ENCODE peak calls at places on chromosomes 6 and 20, in nine cellular contexts. Q, X, N, B, U, O, C, P and H are unnamed samples.

GRCh38 chr6:8085053-8085511 is 17.3 kb downstream of the EEF1E1 start:
- DNase-seq in Q (no peak), X (peak; percentile 64), N (no peak), B (no peak), U (no peak), O (peak; percentile 96), C (no peak), P (no peak), H (peak; percentile 34)

GRCh38 chr20:4951299-4951698 is 50.0 kb downstream of the SLC23A2 start:
- DNase-seq in Q (peak; percentile 38), X (no peak), N (no peak), B (no peak), U (no peak), O (peak; percentile 77), C (peak; percentile 26), P (peak; percentile 27), H (peak; percentile 48)

GRCh38 chr6:39416728-39417127 is 94.2 kb upstream of the KCNK16 start:
- DNase-seq in Q (no peak), X (no peak), N (no peak), B (no peak), U (no peak), O (peak; percentile 77), C (no peak), P (no peak), H (no peak)

GRCh38 chr20:38770546-38770945 is 22.3 kb downstream of the ACTR5 start:
- DNase-seq in Q (no peak), X (no peak), N (no peak), B (no peak), U (no peak), O (no peak), C (no peak), P (no peak), H (no peak)

GRCh38 chr20:40803381-40803780 is 114.3 kb upstream of the MAFB start:
- DNase-seq in Q (no peak), X (no peak), N (no peak), B (no peak), U (no peak), O (no peak), C (no peak), P (no peak), H (no peak)

GRCh38 chr6:37696220-37696840 is 1.4 kb downstream of the MDGA1 start:
- DNase-seq in Q (peak; percentile 16), X (no peak), N (peak; percentile 79), B (no peak), U (peak; percentile 18), O (no peak), C (peak; percentile 19), P (peak; percentile 26), H (peak; percentile 54)

GRCh38 chr20:59805266-59805665 is 128.2 kb downstream of the SYCP2 start:
- DNase-seq in Q (no peak), X (no peak), N (no peak), B (peak; percentile 27), U (no peak), O (no peak), C (no peak), P (no peak), H (peak; percentile 1)

GRCh38 chr20:51184289-51184688 is 161.4 kb upstream of the KCNG1 start:
- DNase-seq in Q (no peak), X (no peak), N (no peak), B (no peak), U (no peak), O (no peak), C (no peak), P (no peak), H (no peak)

GRCh38 chr6:155317186-155317585 is 2.9 kb upstream of the TFB1M start:
- DNase-seq in Q (no peak), X (no peak), N (no peak), B (no peak), U (no peak), O (no peak), C (no peak), P (no peak), H (no peak)

GRCh38 chr6:88445188-88445958 is 279.2 kb upstream of the CNR1 start:
- DNase-seq in Q (no peak), X (no peak), N (no peak), B (no peak), U (no peak), O (no peak), C (no peak), P (no peak), H (no peak)

DNA sequence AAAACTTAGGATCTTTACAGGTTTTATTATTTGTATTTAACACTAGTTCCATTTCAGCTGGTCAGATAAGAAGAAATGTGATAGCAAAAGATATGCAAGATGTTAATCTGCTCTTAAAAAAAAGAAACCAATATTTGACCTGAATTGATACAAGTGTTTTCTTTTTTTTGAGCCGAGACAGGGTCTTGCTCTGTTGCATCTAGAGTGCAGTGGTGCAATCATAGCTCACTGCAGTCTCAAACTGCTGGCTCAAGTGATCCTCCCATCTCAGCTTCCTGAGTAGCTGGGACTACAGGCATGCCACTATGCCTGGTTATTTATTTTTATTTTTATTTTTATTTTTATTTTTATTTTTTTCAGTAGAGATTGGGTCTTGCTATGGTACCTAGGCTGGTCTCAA is 133.0 kb downstream of the GMPR start:
- DNase-seq in Q (no peak), X (no peak), N (no peak), B (no peak), U (no peak), O (no peak), C (no peak), P (no peak), H (no peak)
- H3K27ac ChIP-seq in Q (no peak overlapping the region), X (no peak overlapping the region), N (no peak overlapping the region), B (no peak overlapping the region), U (no peak overlapping the region), O (no peak overlapping the region), C (no peak overlapping the region), P (no peak overlapping the region), H (no peak overlapping the region)

GRCh38 chr6:165677091-165677490 is 14.1 kb upstream of the PDE10A start:
- DNase-seq in Q (no peak), X (no peak), N (no peak), B (no peak), U (no peak), O (no peak), C (no peak), P (no peak), H (no peak)
- H3K27me3 ChIP-seq in Q (no peaks in the 10 kb centered on the region), X (no peaks in the 10 kb centered on the region), N (no peaks in the 10 kb centered on the region), B (no peaks in the 10 kb centered on the region), U (no peaks in the 10 kb centered on the region), O (no peaks in the 10 kb centered on the region), C (no peaks in the 10 kb centered on the region), P (no peaks in the 10 kb centered on the region), H (no peaks in the 10 kb centered on the region)

GRCh38 chr6:147586044-147586443 is 77.6 kb downstream of the SAMD5 start:
- DNase-seq in Q (peak; percentile 50), X (peak; percentile 42), N (no peak), B (no peak), U (no peak), O (no peak), C (peak; percentile 43), P (peak; percentile 20), H (peak; percentile 29)
- H3K27ac ChIP-seq in Q (no peak overlapping the region), X (no peak overlapping the region), N (no peak overlapping the region), B (no peak overlapping the region), U (no peak overlapping the region), O (no peak overlapping the region), C (no peak overlapping the region), P (no peak overlapping the region), H (no peak overlapping the region)

GRCh38 chr6:35488517-35488862 is 8.4 kb downstream of the TEAD3 start:
- DNase-seq in Q (no peak), X (no peak), N (no peak), B (no peak), U (no peak), O (no peak), C (no peak), P (no peak), H (no peak)
- H3K27me3 ChIP-seq in Q (no peaks in the 10 kb centered on the region), X (no peaks in the 10 kb centered on the region), N (peaks cover 28% of the 10 kb centered on the region), B (no peaks in the 10 kb centered on the region), U (no peaks in the 10 kb centered on the region), O (no peaks in the 10 kb centered on the region), C (no peaks in the 10 kb centered on the region), P (no peaks in the 10 kb centered on the region), H (no peaks in the 10 kb centered on the region)

GRCh38 chr6:15063253-15063853 is 182.5 kb upstream of the JARID2 start:
- DNase-seq in Q (peak; percentile 21), X (no peak), N (peak; percentile 83), B (no peak), U (no peak), O (peak; percentile 80), C (peak; percentile 13), P (no peak), H (no peak)

GRCh38 chr6:15061908-15062307 is 184.0 kb upstream of the JARID2 start:
- DNase-seq in Q (no peak), X (no peak), N (no peak), B (no peak), U (no peak), O (no peak), C (no peak), P (no peak), H (no peak)

GRCh38 chr6:15062311-15063252 is 183.3 kb upstream of the JARID2 start:
- DNase-seq in Q (peak; percentile 28), X (no peak), N (no peak), B (no peak), U (no peak), O (peak; percentile 99), C (no peak), P (no peak), H (no peak)

GRCh38 chr6:15065603-15066002 is 180.3 kb upstream of the JARID2 start:
- DNase-seq in Q (no peak), X (no peak), N (no peak), B (no peak), U (no peak), O (no peak), C (no peak), P (no peak), H (no peak)

GRCh38 chr6:15066433-15067337 is 179.2 kb upstream of the JARID2 start:
- DNase-seq in Q (peak; percentile 54), X (no peak), N (no peak), B (no peak), U (no peak), O (peak; percentile 86), C (peak; percentile 48), P (peak; percentile 32), H (peak; percentile 26)
- H3K27ac ChIP-seq in Q (peak overlapping the region; percentile 49), X (peak overlapping the region; percentile 50), N (peak overlapping the region; percentile 94), B (no peak overlapping the region), U (no peak overlapping the region), O (peak overlapping the region; percentile 80), C (peak overlapping the region; percentile 58), P (peak overlapping the region; percentile 1), H (no peak overlapping the region)

DNA sequence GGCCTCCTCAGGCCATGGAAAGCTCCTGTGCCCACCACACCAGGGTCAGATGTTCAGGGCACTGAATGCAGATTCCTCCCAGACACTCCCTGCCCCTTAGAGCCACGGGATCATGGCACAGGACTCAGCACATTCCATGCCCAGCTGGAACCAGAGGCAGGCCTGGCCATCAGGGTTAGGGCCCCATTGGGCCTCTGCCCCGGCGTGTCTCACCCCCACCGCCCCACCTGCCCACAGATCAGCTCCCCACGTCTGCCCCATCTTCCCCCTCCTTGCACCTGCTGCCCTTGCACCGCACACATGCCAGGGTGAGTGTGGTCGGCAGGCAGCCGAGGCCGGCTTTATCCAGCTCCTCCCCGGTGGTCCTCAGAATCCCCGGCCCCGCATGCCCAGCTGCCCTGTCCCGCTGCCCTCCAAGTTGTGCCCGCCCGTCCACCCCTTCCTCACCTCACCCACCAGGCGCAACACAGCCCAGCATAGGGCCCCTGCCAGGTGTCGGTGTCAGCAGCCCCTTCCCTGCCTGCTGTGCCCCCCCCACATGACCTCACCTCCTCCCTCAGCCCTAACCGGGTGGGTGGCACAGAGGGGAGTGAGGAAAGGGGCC is 2.2 kb upstream of the SRMS start:
- DNase-seq in Q (no peak), X (no peak), N (no peak), B (no peak), U (no peak), O (no peak), C (no peak), P (no peak), H (no peak)
- H3K27me3 ChIP-seq in Q (peaks cover 20% of the 10 kb centered on the region), X (no peaks in the 10 kb centered on the region), N (peaks cover 96% of the 10 kb centered on the region), B (peaks cover 5% of the 10 kb centered on the region), U (no peaks in the 10 kb centered on the region), O (peaks cover 18% of the 10 kb centered on the region), C (peaks cover 10% of the 10 kb centered on the region), P (no peaks in the 10 kb centered on the region), H (no peaks in the 10 kb centered on the region)